ENCODE peak calls at places on chromosomes 13 and 19, in four cellular contexts. A is GM12878, C is H1, S is HepG2. O is an unnamed sample.

GRCh38 chr13:42745655-42746054 is 35.7 kb upstream of the FAM216B start:
- DNase-seq in A (no peak), C (no peak), S (no peak), O (no peak)

GRCh38 chr19:1131718-1132552 is 28.1 kb downstream of the GPX4 start:
- DNase-seq in S (no peak), C (no peak), A (peak), O (peak)

GRCh38 chr19:18650468-18651001 is 13.7 kb downstream of the KLHL26 start:
- DNase-seq in A (no peak), C (no peak), S (no peak), O (peak)

GRCh38 chr13:73273737-73274136 is 214.9 kb downstream of the KLF5 start:
- DNase-seq in A (no peak), C (no peak), S (no peak), O (no peak)

GRCh38 chr13:33665776-33666175 is 152.2 kb upstream of the RFC3 start:
- DNase-seq in S (no peak), A (no peak), C (no peak), O (no peak)

GRCh38 chr13:54187461-54187860 is 1158.8 kb downstream of the OLFM4 start:
- DNase-seq in A (no peak), C (no peak), S (no peak), O (no peak)

GRCh38 chr13:24458736-24459135 is 53.8 kb downstream of the PARP4 start:
- DNase-seq in S (no peak), A (no peak), C (no peak), O (no peak)

GRCh38 chr19:45468159-45468651 is 409 bp downstream of the FOSB start:
- DNase-seq in A (no peak), C (no peak), S (no peak), O (no peak)

GRCh38 chr13:39892731-39893293 is 237.3 kb downstream of the COG6 start:
- DNase-seq in S (no peak), C (no peak), A (no peak), O (no peak)

GRCh38 chr13:102968572-102969228 is 97.5 kb downstream of the SLC10A2 start:
- DNase-seq in S (peak), C (no peak), A (no peak), O (no peak)

GRCh38 chr13:40152145-40152544 is 496.7 kb downstream of the COG6 start:
- DNase-seq in S (no peak), C (no peak), A (no peak), O (no peak)

GRCh38 chr19:45848922-45849321 is 14.0 kb downstream of the SYMPK start:
- DNase-seq in A (no peak), S (peak), C (no peak), O (no peak)

GRCh38 chr13:47886314-47886713 is 114.8 kb downstream of the SUCLA2 start:
- DNase-seq in C (no peak), S (no peak), A (no peak), O (no peak)

GRCh38 chr19:1123885-1124677 is 20.3 kb downstream of the GPX4 start:
- DNase-seq in C (no peak), S (no peak), A (no peak), O (no peak)

GRCh38 chr19:794989-795658 is 2.1 kb upstream of the PTBP1 start:
- DNase-seq in S (no peak), C (no peak), A (no peak), O (no peak)

GRCh38 chr19:30924670-30925069 is 424.6 kb downstream of the TSHZ3 start:
- DNase-seq in C (no peak), A (no peak), S (no peak), O (no peak)

GRCh38 chr19:38266981-38267597 is 2.7 kb downstream of the SPINT2 start:
- DNase-seq in S (peak), A (no peak), C (no peak), O (peak)

GRCh38 chr13:32019612-32020233 is 11.9 kb upstream of the FRY start:
- DNase-seq in C (no peak), A (peak), S (peak), O (peak)

GRCh38 chr13:92355213-92355612 is 871.4 kb upstream of the GPC6 start:
- DNase-seq in A (no peak), S (peak), C (no peak), O (peak)

GRCh38 chr19:1873524-1874473 is 10.4 kb upstream of the KLF16 start:
- DNase-seq in A (no peak), C (no peak), S (no peak), O (no peak)

GRCh38 chr13:80213201-80213600 is 127.7 kb downstream of the SPRY2 start:
- DNase-seq in A (no peak), S (no peak), C (no peak), O (no peak)

GRCh38 chr13:72896869-72897268 is 114.9 kb downstream of the PIBF1 start:
- DNase-seq in S (no peak), C (no peak), A (no peak), O (no peak)

GRCh38 chr19:47765522-47766358 is 12.8 kb upstream of the SELENOW start:
- DNase-seq in S (peak), C (no peak), A (no peak), O (peak)

GRCh38 chr19:57239982-57240310 is 486 bp upstream of the ZNF805 start:
- DNase-seq in S (no peak), C (no peak), A (no peak), O (no peak)

GRCh38 chr13:39777021-39777420 is 121.6 kb downstream of the COG6 start:
- DNase-seq in A (no peak), C (no peak), S (no peak), O (no peak)

GRCh38 chr19:7868671-7869452 is 5.3 kb downstream of the PRR36 start:
- DNase-seq in S (peak), A (peak), C (peak), O (peak)

GRCh38 chr13:113920173-113920572 is 53.7 kb downstream of the C13orf46 start:
- DNase-seq in A (no peak), C (no peak), S (no peak), O (no peak)
- TF ChIP-seq BRCA1 in A (no peak), C (no peak), S (no peak), O (no peak)

GRCh38 chr13:36674337-36675212 is 755 bp downstream of the SERTM1 start:
- DNase-seq in C (no peak), S (no peak), A (no peak), O (no peak)

GRCh38 chr13:36673838-36674326 is at the start of gene SERTM1:
- DNase-seq in A (no peak), S (no peak), C (peak), O (no peak)

GRCh38 chr13:36675213-36675536 is 1.4 kb downstream of the SERTM1 start:
- DNase-seq in C (no peak), S (no peak), A (no peak), O (no peak)

DNA sequence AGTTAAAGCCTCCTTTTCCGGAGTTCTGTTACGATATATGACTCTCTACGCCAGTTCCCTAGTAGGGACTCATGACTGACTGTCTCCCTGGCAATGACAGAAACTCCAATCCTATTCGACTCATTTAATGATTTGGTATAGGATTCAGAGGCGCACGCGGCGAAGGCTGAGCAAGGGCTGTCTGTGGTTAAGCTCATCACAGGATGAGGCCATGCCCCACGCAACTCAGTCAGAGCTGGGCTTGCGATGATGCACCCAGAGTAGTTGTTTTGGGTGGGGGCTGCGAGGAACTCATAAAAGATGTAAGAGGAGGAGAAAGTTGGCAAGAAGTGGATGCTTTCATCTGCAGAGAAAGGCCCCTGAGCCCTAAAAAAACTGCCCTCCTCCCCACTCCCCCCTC is 468 bp upstream of the SERTM1 start:
- DNase-seq in C (no peak), S (no peak), A (no peak), O (no peak)
- H3K4me2 ChIP-seq in C (peak), S (no peak), A (no peak), O (no peak)

GRCh38 chr19:54457773-54458647 is 5.6 kb downstream of the LENG9 start:
- DNase-seq in C (no peak), S (no peak), A (no peak), O (no peak)

GRCh38 chr19:54455786-54456422 is 6.9 kb downstream of the LENG8 start:
- DNase-seq in S (no peak), A (no peak), C (no peak), O (no peak)

GRCh38 chr19:54454781-54455675 is 6.0 kb downstream of the LENG8 start:
- DNase-seq in A (no peak), S (no peak), C (no peak), O (no peak)

GRCh38 chr19:54458648-54459281 is 4.8 kb downstream of the LENG9 start:
- DNase-seq in C (no peak), S (no peak), A (no peak), O (no peak)

DNA sequence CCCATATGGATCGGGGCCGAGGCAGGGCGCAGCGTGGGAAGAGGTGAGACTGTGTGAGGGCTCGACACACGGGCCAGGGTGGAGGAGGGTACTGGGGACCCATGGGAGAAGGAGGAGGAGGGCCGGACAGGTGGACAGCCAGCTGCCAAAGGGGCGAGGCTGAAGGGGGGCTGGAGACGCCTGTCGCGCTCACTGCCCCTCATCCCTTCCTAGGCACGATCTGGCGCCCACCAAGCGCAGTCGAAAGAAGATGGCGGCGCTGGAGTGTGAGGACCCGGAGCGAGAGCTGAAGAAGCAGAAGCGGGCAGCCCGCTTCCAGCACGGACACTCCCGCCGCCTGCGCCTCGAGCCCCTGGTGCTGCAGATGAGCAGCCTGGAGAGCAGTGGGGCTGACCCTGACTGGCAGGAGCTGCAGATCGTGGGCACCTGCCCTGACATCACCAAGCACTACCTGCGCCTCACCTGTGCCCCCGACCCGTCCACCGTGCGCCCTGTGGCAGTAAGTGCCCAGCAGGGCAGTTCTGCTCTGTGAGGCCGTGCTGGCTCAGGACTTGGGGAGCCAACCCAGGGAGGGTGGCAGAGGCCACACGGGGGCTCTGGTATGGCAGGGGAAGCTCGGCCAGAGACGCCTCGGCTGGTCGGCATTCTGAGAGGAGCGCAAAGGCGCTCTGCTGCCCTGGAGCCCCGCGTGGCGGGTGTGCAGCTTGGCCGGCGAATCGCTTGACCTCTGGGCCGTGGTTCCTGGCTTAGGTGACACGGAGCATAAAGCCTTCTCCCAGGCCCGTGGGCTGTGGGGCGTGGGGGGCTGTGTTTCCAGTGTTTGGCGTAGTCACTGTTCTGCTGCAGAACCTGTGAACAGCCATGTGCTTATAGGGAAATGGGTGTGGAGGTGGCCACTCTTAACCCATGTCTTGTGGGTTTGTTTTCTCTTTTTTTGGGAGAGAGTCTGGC is 6.9 kb downstream of the LENG9 start:
- DNase-seq in A (no peak), C (no peak), S (no peak), O (peak)
- TF ChIP-seq EZH2 in A (no peak), C (no peak), S (no peak), O (no peak)

GRCh38 chr19:55181740-55182139 is 1.7 kb upstream of the SYT5 start:
- DNase-seq in C (no peak), A (no peak), S (no peak), O (no peak)

GRCh38 chr19:55176116-55176515 is 4.0 kb downstream of the SYT5 start:
- DNase-seq in S (no peak), C (no peak), A (no peak), O (peak)

GRCh38 chr19:55175117-55175867 is 4.8 kb downstream of the SYT5 start:
- DNase-seq in A (no peak), S (no peak), C (no peak), O (peak)

GRCh38 chr19:55178781-55179569 is 1.1 kb downstream of the SYT5 start:
- DNase-seq in A (peak), C (no peak), S (peak), O (peak)

DNA sequence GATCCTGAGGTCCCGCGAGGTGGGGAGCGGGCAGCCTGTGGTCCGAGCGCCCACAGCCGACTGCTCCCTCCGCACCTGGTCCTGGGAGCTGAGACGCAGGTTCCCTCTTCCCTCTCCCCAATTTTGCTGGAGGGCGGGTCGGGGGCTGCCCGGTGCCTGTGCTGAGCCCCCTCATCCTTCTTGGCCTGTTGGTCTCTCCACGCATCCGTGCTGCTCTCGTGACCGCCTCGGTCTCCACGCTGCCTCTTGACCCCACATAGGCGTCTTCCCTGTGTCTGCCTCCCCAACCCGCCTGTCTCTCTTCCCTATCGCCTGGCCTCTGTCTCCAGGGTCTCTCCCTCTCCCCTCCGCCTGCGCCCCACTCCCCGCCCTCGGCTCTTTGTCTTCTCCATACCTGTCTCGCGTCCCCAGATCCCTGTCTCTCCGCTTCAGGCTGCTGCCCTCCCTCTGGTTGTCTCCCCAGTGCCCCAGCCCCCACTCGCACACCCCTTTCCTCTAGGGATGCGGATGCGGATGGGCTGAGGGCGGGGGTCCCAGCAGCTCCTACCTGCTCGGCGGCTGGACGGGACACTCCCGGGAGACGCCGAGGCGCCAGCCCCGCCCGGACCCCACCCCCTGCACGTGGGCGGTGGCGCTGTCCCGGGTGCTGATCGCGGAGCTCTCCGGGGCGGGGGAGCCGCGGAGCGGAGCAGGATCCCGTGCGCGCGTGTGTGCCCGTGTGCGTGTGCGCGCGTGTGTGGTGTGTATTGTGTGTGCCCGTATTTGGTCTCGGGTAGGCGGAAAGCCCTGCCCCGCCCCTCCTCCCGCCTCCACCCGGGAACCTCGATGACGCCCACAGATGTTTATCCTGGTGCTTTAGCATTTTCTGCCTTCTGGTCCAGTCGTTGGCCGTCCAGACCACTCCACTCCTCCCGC is at the start of gene SYT5:
- DNase-seq in C (no peak), S (no peak), A (no peak), O (peak)
- TF ChIP-seq BRCA1 in C (no peak), S (no peak), A (no peak), O (no peak)

GRCh38 chr19:17111766-17112165 is 36.2 kb downstream of the MYO9B start:
- DNase-seq in A (no peak), S (no peak), C (no peak), O (no peak)

GRCh38 chr19:17113127-17113785 is 37.7 kb downstream of the MYO9B start:
- DNase-seq in A (no peak), S (no peak), C (no peak), O (no peak)

GRCh38 chr19:17112700-17113099 is 37.1 kb downstream of the MYO9B start:
- DNase-seq in S (no peak), C (no peak), A (no peak), O (no peak)

GRCh38 chr19:17112271-17112670 is 36.7 kb downstream of the MYO9B start:
- DNase-seq in S (no peak), C (no peak), A (no peak), O (no peak)

GRCh38 chr19:17114414-17114831 is 38.8 kb downstream of the MYO9B start:
- DNase-seq in C (no peak), S (no peak), A (no peak), O (no peak)
- H3K4me2 ChIP-seq in C (peak), S (no peak), A (no peak), O (no peak)

DNA sequence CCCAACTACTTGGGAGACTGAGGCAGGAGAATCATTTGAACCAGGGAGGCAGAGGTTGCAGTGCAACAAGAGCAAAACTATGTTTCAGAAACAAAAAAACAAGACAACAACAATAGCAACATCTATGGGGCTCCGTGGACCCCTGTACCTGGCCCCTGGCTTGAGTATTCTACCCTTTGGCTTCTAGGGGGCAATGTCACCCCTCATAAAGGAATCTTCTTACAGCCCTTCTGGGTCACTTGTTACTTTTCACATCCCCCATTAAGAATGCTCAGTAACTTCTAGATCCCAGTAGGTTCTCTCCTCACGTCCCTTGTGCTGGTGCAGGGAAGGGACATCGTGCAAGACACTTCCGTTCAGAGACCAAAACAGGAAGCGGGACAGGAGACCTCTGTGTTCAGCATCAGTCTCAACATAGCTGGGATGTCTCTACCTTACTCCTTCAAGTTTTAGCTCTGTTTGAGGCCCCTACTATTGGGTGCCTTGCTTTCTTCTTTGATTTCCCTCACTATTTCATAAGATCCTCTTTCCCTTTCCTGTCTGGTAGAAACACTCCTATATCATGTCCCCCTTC is 218.2 kb upstream of the ARGLU1 start:
- DNase-seq in S (no peak), C (no peak), A (no peak), O (no peak)
- TF ChIP-seq EZH2 in S (no peak), C (no peak), A (no peak), O (no peak)

DNA sequence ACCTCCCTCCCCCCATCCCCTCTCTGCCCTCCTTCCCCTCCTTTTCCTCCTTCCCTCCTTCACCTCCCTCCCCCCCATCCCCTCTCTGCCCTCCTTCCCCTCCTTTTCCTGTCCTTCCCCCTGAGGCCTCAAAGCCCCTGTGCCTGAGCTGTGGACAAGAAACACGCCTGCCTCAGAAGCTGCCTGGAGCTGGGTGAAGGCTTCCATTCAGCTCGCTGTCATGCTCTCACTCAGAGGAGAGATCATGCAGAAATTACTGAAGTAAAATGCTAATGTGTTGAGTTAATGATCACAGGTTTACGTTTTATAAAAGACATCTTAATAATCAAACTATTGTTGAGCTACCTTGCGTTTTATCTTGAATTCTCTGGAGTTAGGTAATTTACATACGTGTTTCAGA is 114.5 kb downstream of the ATP11A start:
- DNase-seq in C (no peak), S (no peak), A (no peak), O (no peak)
- TF ChIP-seq BRCA1 in C (no peak), S (no peak), A (no peak), O (no peak)

DNA sequence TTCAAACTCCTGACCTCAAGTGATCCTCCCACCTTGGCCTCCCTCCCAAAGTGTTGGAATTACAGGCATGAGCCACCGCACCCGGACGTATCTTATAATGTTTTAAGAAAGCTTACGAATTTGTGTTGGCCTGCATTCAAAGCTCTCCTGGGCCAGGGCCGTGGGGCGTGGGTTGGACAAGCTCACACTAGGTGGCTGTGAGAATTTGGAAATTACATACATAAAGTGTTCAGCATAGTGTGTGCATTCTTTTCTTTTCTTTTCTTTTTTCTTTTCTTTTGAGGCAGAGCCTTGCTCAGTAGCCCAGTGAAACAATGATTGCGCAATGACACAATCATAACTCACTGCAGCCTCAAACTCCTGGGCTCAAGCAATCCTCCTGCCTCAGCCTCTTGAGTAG is 2.6 kb downstream of the ZSWIM4 start:
- DNase-seq in S (no peak), C (no peak), A (no peak), O (no peak)
- H3K4me2 ChIP-seq in S (no peak), C (no peak), A (no peak), O (no peak)

O was measured in K562.